ENCODE peak calls at places on chromosomes 4 and X, in eight cellular contexts. H is brain microvascular endothelial cell, F is AG04450, M is GM20000, C is A549, U is upper lobe of left lung, L is IMR-90, P is neural progenitor cell. E is an unnamed sample.

GRCh38 chr4:9952415-9952950 is 68.8 kb downstream of the SLC2A9 start:
- DNase-seq in H (no peak), F (no peak), M (no peak), C (no peak), U (no peak), L (no peak), P (no peak), E (no peak)

GRCh38 chrX:76148753-76149152 is 24.1 kb upstream of the PBDC1 start:
- DNase-seq in H (peak), F (no peak), M (no peak), C (peak), U (no peak), L (peak), P (peak), E (peak)

GRCh38 chr4:13918110-13918509 is 290.6 kb upstream of the BOD1L1 start:
- DNase-seq in H (peak), F (peak), M (no peak), C (peak), U (no peak), L (peak), P (no peak), E (peak)

GRCh38 chrX:134171661-134172587 is 65.1 kb upstream of the CCDC160 start:
- DNase-seq in H (no peak), F (no peak), M (peak), C (no peak), U (peak), L (no peak), P (peak), E (no peak)

GRCh38 chr4:156252300-156253016 is 298.8 kb upstream of the CTSO start:
- DNase-seq in H (peak), F (no peak), M (no peak), C (no peak), U (no peak), L (peak), P (no peak), E (no peak)

GRCh38 chr4:163167333-163167626 is 590 bp upstream of the NAF1 start:
- DNase-seq in H (no peak), F (no peak), M (no peak), C (peak), U (no peak), L (peak), P (no peak), E (no peak)

GRCh38 chr4:153293675-153294057 is 50.8 kb upstream of the MND1 start:
- DNase-seq in H (no peak), F (no peak), M (no peak), C (no peak), U (no peak), L (no peak), P (no peak), E (no peak)

GRCh38 chrX:14936561-14936960 is 63.3 kb downstream of the MOSPD2 start:
- DNase-seq in H (peak), F (peak), M (peak), C (peak), U (no peak), L (peak), P (no peak), E (no peak)

GRCh38 chr4:22427676-22428075 is 88.2 kb downstream of the ADGRA3 start:
- DNase-seq in H (no peak), F (no peak), M (no peak), C (no peak), U (no peak), L (no peak), P (no peak), E (no peak)

GRCh38 chr4:79083406-79084010 is 144.3 kb upstream of the PAQR3 start:
- DNase-seq in H (no peak), F (no peak), M (no peak), C (no peak), U (no peak), L (no peak), P (peak), E (no peak)

GRCh38 chrX:67545772-67546495 is 2.1 kb downstream of the AR start:
- DNase-seq in H (no peak), F (no peak), M (no peak), C (peak), U (peak), L (no peak), P (peak), E (no peak)

GRCh38 chr4:64682946-64683345 is 273.7 kb upstream of the TECRL start:
- DNase-seq in H (no peak), F (no peak), M (no peak), C (no peak), U (no peak), L (no peak), P (no peak), E (no peak)

GRCh38 chr4:120132935-120133334 is 66.3 kb upstream of the MAD2L1 start:
- DNase-seq in H (no peak), F (no peak), M (no peak), C (peak), U (no peak), L (peak), P (no peak), E (no peak)

GRCh38 chr4:51853027-51853682 is 10.2 kb downstream of the DCUN1D4 start:
- DNase-seq in H (no peak), F (no peak), M (no peak), C (peak), U (no peak), L (peak), P (no peak), E (peak)

GRCh38 chrX:154123241-154124219 is 20.5 kb upstream of the OPN1LW start:
- DNase-seq in H (peak), F (no peak), M (peak), C (peak), U (no peak), L (no peak), P (no peak), E (peak)

GRCh38 chr4:2954358-2955185 is 8.6 kb downstream of the NOP14 start:
- DNase-seq in H (no peak), F (no peak), M (peak), C (peak), U (no peak), L (no peak), P (peak), E (peak)

GRCh38 chr4:8688908-8689445 is 96.4 kb downstream of the CPZ start:
- DNase-seq in H (no peak), F (no peak), M (no peak), C (no peak), U (peak), L (no peak), P (no peak), E (no peak)

GRCh38 chrX:44580466-44580865 is 37.8 kb upstream of the FUNDC1 start:
- DNase-seq in H (peak), F (peak), M (no peak), C (peak), U (no peak), L (peak), P (no peak), E (no peak)

GRCh38 chrX:115284877-115285276 is 4.6 kb upstream of the LUZP4 start:
- DNase-seq in H (no peak), F (no peak), M (no peak), C (no peak), U (no peak), L (no peak), P (no peak), E (no peak)
- TF ChIP-seq CTCF in H (peak), F (peak), M (no peak), C (no peak), U (no peak), L (peak), P (no peak), E (no peak)

DNA sequence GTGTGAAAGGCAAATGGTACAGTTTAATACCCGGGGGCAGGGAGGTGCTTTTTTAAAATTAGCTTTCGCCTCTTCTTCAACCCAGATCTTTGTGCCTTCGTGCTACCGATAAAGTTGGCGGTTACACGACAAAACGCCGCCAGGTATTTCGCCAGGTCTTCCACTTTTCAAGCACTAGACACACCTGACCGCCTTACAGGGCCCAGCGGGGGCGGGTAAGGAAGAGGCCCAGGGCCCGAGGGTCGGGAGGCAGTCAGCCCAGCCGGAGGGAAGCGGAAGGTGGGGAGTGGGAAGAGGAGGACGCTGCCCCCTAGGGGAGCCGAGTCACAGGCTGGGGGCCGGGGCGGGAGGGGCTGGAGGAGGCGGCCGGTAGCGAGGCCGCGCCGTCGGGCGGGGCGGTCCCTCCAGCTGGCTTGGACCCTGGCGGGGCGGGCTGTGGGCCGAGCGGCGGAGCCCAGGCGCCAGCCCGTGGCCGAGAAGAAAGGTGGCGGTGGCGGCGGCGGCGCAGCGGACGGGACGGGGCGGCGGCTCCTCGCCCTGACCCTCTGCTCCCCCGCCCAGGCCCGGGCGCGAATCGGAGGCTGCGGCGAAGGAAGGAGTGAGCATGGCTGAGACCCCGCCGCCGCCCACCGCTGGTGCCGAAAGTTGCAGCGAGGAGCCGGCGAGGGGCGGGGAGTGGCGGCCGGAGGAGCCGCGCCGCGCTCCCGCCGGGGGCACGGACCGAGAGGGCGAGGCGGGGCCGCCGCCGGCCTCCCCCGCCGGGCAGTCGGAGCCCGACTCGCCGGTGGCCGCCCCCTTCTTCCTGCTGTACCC is 16.2 kb downstream of the UTP3 start:
- DNase-seq in H (peak), F (no peak), M (peak), C (peak), U (peak), L (peak), P (peak), E (peak)
- TF ChIP-seq CTCF in H (peak), F (peak), M (peak), C (peak), U (peak), L (peak), P (peak), E (peak)

GRCh38 chr4:117134386-117134785 is 49.0 kb upstream of the TRAM1L1 start:
- DNase-seq in H (peak), F (peak), M (peak), C (peak), U (no peak), L (peak), P (peak), E (no peak)
- TF ChIP-seq CTCF in H (peak), F (peak), M (peak), C (peak), U (no peak), L (peak), P (peak), E (peak)

DNA sequence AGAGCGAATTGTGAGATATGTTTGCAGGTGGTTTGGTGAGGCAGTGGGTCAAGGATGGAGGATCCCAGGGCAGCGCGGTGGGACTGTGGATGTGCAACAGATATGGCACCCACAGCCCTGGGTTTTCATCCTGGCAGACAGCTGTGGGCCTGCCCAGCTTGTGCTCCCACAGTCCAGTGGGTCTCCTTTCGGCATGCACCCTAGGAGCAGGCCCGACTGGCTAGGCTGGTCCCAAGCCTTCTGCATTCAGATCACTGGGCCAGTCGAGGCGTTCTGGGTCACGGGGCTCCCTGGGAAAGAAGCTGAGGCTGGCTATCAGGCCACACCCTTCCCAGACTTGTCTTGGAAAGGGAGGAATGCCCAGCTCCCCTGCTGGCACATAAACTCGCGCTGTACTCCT is 2289.6 kb downstream of the ARAP2 start:
- DNase-seq in H (no peak), F (no peak), M (no peak), C (no peak), U (peak), L (no peak), P (no peak), E (no peak)
- TF ChIP-seq CTCF in H (no peak), F (no peak), M (no peak), C (no peak), U (no peak), L (no peak), P (no peak), E (no peak)

GRCh38 chr4:43781125-43781524 is 667.5 kb downstream of the KCTD8 start:
- DNase-seq in H (no peak), F (no peak), M (no peak), C (no peak), U (no peak), L (no peak), P (no peak), E (no peak)

GRCh38 chr4:43778187-43778915 is 670.3 kb downstream of the KCTD8 start:
- DNase-seq in H (no peak), F (no peak), M (no peak), C (no peak), U (no peak), L (no peak), P (no peak), E (no peak)

GRCh38 chr4:43776371-43776770 is 672.2 kb downstream of the KCTD8 start:
- DNase-seq in H (no peak), F (no peak), M (peak), C (no peak), U (no peak), L (peak), P (no peak), E (no peak)
- TF ChIP-seq CTCF in H (peak), F (peak), M (no peak), C (peak), U (no peak), L (peak), P (peak), E (no peak)

DNA sequence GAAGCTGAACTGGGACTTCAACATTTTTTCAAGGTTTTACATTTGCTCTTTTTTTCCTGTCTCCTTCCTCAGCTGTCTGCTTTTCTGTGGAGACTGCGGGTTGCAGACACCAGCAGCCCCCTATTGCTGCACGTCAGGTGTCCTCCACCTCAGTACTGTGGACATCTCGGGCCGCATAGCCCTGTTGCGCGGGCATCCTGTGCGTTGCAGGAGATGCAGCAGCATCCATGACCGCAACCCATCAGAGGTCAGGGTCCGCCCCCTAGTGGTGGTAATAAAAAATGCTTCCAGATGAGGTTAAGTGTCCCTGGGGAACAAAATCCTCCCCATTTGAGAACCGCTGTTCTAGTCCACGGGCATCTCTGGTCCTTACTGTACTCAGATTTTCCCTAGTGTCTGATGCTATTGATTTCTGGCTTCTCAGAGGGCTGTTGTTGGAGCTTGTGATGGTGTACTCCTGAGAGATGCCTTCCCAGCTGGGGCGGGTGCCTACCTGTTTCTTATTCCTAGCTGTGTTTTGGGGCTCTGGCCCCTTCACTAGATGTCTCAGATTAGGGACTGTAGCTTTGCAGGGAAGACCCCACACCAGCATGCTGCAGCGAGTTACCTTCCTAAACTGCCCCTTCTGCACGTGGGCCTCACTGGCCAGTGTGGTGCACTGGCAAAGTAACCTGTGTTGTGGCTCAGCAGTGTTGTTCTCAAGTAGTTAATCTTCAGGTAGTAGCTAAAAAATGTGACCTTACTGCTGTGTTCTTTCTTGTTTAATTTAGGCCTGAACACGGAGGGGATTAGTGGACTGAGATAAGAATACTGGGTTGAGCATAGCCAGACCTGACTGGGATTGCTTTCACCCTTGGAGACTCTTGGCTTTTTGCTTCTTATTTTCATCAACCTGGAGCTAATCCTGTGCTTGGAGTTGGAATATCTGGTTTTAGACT is 28.2 kb downstream of the NSD2 start:
- DNase-seq in H (peak), F (peak), M (peak), C (peak), U (peak), L (peak), P (peak), E (peak)
- TF ChIP-seq CTCF in H (peak), F (peak), M (peak), C (peak), U (peak), L (peak), P (peak), E (peak)

DNA sequence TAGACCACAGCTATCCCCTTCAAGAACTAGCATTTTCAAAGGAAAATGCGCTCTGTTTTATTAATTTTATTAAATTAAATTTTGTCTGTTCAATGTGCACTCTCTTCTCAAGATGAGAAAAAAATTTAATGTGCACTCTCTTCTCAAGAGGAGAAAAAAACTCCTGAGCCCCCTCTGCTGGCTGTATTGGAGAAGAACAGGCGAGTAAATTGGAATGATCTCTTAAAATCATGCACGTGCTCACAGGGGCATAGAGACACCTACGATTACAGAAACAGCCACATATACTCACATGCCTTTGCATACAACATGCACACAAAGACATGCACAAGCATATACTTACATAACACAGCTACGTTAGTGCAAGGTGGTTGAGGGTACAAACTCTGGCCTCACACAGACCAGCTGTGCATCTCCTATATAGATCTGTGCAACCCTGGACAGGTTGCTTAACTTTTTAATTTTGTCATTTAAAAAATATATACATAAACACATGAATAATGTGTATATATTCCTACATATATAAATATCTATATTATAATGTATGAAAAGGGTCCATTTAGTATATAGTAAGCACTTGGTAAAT is 176.2 kb upstream of the CXorf66 start:
- DNase-seq in H (peak), F (no peak), M (peak), C (peak), U (no peak), L (peak), P (peak), E (peak)
- TF ChIP-seq CTCF in H (peak), F (peak), M (no peak), C (peak), U (peak), L (peak), P (peak), E (peak)

DNA sequence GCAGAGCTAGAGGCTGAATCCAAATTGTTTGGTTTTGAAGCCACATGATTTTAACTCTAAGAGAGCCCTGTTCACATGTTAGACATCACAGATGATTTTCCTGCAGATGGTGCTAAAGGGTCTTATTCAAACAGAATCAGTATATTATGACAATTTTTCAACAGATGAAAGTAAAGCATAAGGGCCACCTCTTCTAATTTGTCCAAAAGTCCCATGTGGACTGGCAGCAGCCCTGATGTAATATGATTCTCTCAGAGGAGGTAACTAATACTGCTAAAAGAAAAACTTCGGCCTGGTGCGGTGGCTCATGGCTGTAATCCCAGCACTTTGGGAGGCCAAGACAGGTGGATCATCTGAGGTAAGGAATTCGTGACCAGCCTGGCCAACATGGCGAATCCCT is 26.0 kb upstream of the SETD7 start:
- DNase-seq in H (no peak), F (no peak), M (no peak), C (no peak), U (no peak), L (peak), P (no peak), E (no peak)
- TF ChIP-seq CTCF in H (peak), F (peak), M (no peak), C (peak), U (no peak), L (peak), P (no peak), E (no peak)

GRCh38 chrX:80432863-80433262 is 12.6 kb downstream of the TENT5D start:
- DNase-seq in H (no peak), F (no peak), M (no peak), C (no peak), U (no peak), L (no peak), P (no peak), E (no peak)

GRCh38 chrX:80431502-80431832 is 11.2 kb downstream of the TENT5D start:
- DNase-seq in H (no peak), F (no peak), M (no peak), C (no peak), U (no peak), L (no peak), P (no peak), E (no peak)

GRCh38 chrX:80432441-80432840 is 12.2 kb downstream of the TENT5D start:
- DNase-seq in H (no peak), F (no peak), M (no peak), C (no peak), U (no peak), L (no peak), P (no peak), E (no peak)

DNA sequence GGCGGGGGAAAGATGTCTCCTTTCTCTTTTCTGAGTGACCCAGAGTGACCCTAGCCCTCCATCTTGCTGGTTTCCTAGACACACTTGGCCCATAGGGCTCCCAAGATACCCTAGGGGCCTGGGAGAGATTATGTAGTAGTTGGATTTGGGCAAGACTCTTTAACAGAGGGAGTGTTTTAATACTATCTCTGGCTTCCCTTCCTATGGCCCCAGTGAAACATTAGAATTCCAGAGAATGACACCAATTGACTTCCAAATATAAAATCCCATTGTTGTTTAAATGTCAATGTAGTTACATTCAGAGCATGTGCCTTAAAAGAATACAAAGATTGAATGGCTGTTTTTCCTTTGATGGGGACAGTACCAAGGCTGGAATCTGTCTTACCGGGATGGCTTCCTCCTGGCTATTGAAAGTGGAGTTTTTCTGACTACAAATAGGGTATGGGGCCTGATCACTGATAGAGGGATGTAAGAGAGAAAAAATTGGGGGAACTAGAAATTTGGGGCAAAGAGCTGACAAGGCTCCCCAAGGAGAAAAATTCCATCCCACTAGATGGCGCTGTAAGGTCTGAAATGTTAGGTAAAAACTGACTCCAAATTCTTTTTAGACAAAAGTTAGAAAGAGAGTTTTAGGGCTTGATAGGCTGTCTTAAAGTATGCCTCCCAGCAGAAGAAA is 10.7 kb downstream of the TENT5D start:
- DNase-seq in H (no peak), F (no peak), M (peak), C (peak), U (no peak), L (no peak), P (peak), E (no peak)
- TF ChIP-seq CTCF in H (no peak), F (no peak), M (no peak), C (no peak), U (no peak), L (no peak), P (peak), E (no peak)

E was measured in colonic mucosa.